ENCODE peak calls at places on chromosomes 3 and 15, in ten cellular contexts. E, K, B, T, W, L, P, V, Z and I are unnamed samples.

GRCh38 chr3:186254676-186255665 is 107.1 kb downstream of the DGKG start:
- DNase-seq in E (peak; percentile 14), K (no peak), B (no peak), T (no peak), W (peak; percentile 29), L (no peak), P (no peak), V (no peak), Z (no peak), I (peak; percentile 44)

GRCh38 chr15:98428253-98428989 is 219.9 kb upstream of the IGF1R start:
- DNase-seq in E (peak; percentile 68), K (peak; percentile 66), B (peak; percentile 72), T (peak; percentile 88), W (peak; percentile 72), L (peak; percentile 60), P (peak; percentile 76), V (peak; percentile 93), Z (peak; percentile 62), I (peak; percentile 74)

GRCh38 chr3:112333002-112333385 is at the start of gene CD200:
- DNase-seq in E (peak; percentile 68), K (peak; percentile 54), B (peak; percentile 37), T (peak; percentile 46), W (no peak), L (peak; percentile 70), P (peak; percentile 70), V (peak; percentile 89), Z (peak; percentile 89), I (peak; percentile 48)

GRCh38 chr3:123733805-123734526 is 149.1 kb upstream of the HACD2 start:
- DNase-seq in E (no peak), K (no peak), B (no peak), T (peak; percentile 89), W (peak; percentile 95), L (peak; percentile 97), P (no peak), V (no peak), Z (no peak), I (no peak)

GRCh38 chr3:88704316-88704715 is 403.1 kb upstream of the EPHA3 start:
- DNase-seq in E (no peak), K (no peak), B (no peak), T (no peak), W (no peak), L (no peak), P (no peak), V (no peak), Z (no peak), I (no peak)

GRCh38 chr3:189967254-189967865 is 153.3 kb downstream of the P3H2 start:
- DNase-seq in E (no peak), K (no peak), B (no peak), T (peak; percentile 67), W (peak; percentile 85), L (peak; percentile 44), P (no peak), V (no peak), Z (peak; percentile 57), I (peak; percentile 20)

GRCh38 chr3:88057650-88058321 is 1.0 kb downstream of the CGGBP1 start:
- DNase-seq in E (no peak), K (no peak), B (no peak), T (peak; percentile 62), W (no peak), L (peak; percentile 27), P (no peak), V (no peak), Z (peak; percentile 36), I (no peak)

GRCh38 chr15:80031841-80032240 is 27.6 kb upstream of the ZFAND6 start:
- DNase-seq in E (peak; percentile 25), K (peak; percentile 20), B (no peak), T (peak; percentile 27), W (peak; percentile 83), L (no peak), P (no peak), V (no peak), Z (no peak), I (no peak)

GRCh38 chr3:137738710-137739109 is 25.4 kb upstream of the SOX14 start:
- DNase-seq in E (no peak), K (no peak), B (no peak), T (no peak), W (no peak), L (no peak), P (no peak), V (no peak), Z (no peak), I (no peak)

GRCh38 chr3:187591051-187591450 is 79.1 kb downstream of the SST start:
- DNase-seq in E (no peak), K (no peak), B (no peak), T (no peak), W (no peak), L (no peak), P (no peak), V (no peak), Z (no peak), I (no peak)

GRCh38 chr3:146130881-146131371 is 30.1 kb downstream of the PLOD2 start:
- DNase-seq in E (no peak), K (no peak), B (no peak), T (peak; percentile 68), W (no peak), L (peak; percentile 88), P (no peak), V (no peak), Z (no peak), I (no peak)

GRCh38 chr3:170419301-170420087 is 826 bp downstream of the CLDN11 start:
- DNase-seq in E (no peak), K (peak; percentile 22), B (peak; percentile 23), T (peak; percentile 85), W (no peak), L (peak; percentile 54), P (peak; percentile 49), V (no peak), Z (peak; percentile 78), I (no peak)
- H3K4me3 ChIP-seq in E (peak overlapping the region; percentile 26), K (peak overlapping the region; percentile 57), B (peak overlapping the region; percentile 67), T (peak overlapping the region; percentile 82), W (peak overlapping the region; percentile 81), L (peak overlapping the region; percentile 79), P (peak overlapping the region; percentile 36), V (no peak overlapping the region), Z (peak overlapping the region; percentile 47), I (no peak overlapping the region)

GRCh38 chr3:193978446-193978845 is 157.5 kb upstream of the HES1 start:
- DNase-seq in E (no peak), K (no peak), B (no peak), T (no peak), W (no peak), L (peak; percentile 78), P (no peak), V (no peak), Z (no peak), I (no peak)

GRCh38 chr3:193980326-193980725 is 155.6 kb upstream of the HES1 start:
- DNase-seq in E (no peak), K (no peak), B (no peak), T (no peak), W (no peak), L (peak; percentile 73), P (no peak), V (no peak), Z (no peak), I (no peak)

GRCh38 chr3:193975072-193975535 is 160.8 kb upstream of the HES1 start:
- DNase-seq in E (no peak), K (no peak), B (no peak), T (no peak), W (no peak), L (no peak), P (no peak), V (no peak), Z (peak; percentile 94), I (peak; percentile 26)

GRCh38 chr3:193978030-193978429 is 157.9 kb upstream of the HES1 start:
- DNase-seq in E (no peak), K (no peak), B (no peak), T (no peak), W (no peak), L (no peak), P (no peak), V (no peak), Z (no peak), I (no peak)

GRCh38 chr3:193977622-193978021 is 158.3 kb upstream of the HES1 start:
- DNase-seq in E (no peak), K (no peak), B (no peak), T (no peak), W (no peak), L (no peak), P (no peak), V (no peak), Z (no peak), I (no peak)
- H3K4me1 ChIP-seq in E (peaks cover 13% of the 10 kb centered on the region), K (peaks cover 34% of the 10 kb centered on the region), B (peaks cover 9% of the 10 kb centered on the region), T (peaks cover 20% of the 10 kb centered on the region), W (peaks cover 22% of the 10 kb centered on the region), L (no peaks in the 10 kb centered on the region), P (no peaks in the 10 kb centered on the region), V (no peaks in the 10 kb centered on the region), Z (peaks cover 8% of the 10 kb centered on the region), I (peaks cover 6% of the 10 kb centered on the region)

GRCh38 chr3:14152233-14152962 is 26.0 kb downstream of the XPC start:
- DNase-seq in E (no peak), K (peak; percentile 8), B (no peak), T (no peak), W (peak; percentile 29), L (no peak), P (no peak), V (no peak), Z (no peak), I (no peak)

GRCh38 chr3:14151471-14152083 is 26.7 kb downstream of the TMEM43 start:
- DNase-seq in E (no peak), K (no peak), B (no peak), T (no peak), W (no peak), L (no peak), P (no peak), V (no peak), Z (no peak), I (no peak)

GRCh38 chr3:14150491-14151230 is 25.8 kb downstream of the TMEM43 start:
- DNase-seq in E (no peak), K (no peak), B (no peak), T (peak; percentile 58), W (no peak), L (no peak), P (no peak), V (no peak), Z (no peak), I (no peak)

GRCh38 chr3:14148041-14148985 is 23.5 kb downstream of the TMEM43 start:
- DNase-seq in E (no peak), K (peak; percentile 19), B (no peak), T (peak; percentile 37), W (no peak), L (no peak), P (no peak), V (no peak), Z (peak; percentile 94), I (peak; percentile 47)

DNA sequence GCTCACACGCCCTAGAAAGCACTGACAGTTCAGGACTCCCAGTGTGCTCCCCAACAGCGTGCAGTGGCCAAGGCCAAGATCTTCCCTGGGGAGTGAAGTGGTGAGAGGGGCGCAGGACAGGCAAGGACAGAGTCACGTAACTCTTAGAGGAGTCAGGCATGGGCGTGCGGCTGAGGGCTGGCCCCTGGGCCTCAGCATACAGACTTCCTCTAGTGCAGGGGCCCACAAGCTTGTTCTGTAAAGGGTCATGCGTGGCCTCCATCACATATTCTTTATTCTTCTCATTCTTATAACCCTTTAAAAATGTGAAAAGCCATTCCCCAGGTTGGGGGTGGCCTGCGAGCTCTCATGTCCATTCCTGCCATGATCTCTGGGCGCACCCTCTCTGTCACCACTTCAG is 25.2 kb downstream of the TMEM43 start:
- DNase-seq in E (no peak), K (peak; percentile 9), B (no peak), T (no peak), W (no peak), L (no peak), P (no peak), V (no peak), Z (no peak), I (no peak)
- H3K4me3 ChIP-seq in E (no peak overlapping the region), K (no peak overlapping the region), B (no peak overlapping the region), T (no peak overlapping the region), W (no peak overlapping the region), L (no peak overlapping the region), P (no peak overlapping the region), V (no peak overlapping the region), Z (no peak overlapping the region), I (no peak overlapping the region)

GRCh38 chr3:37909067-37909911 is 47.6 kb downstream of the CTDSPL start:
- DNase-seq in E (no peak), K (no peak), B (no peak), T (peak; percentile 23), W (peak; percentile 29), L (no peak), P (no peak), V (no peak), Z (peak; percentile 54), I (peak; percentile 17)
- H3K4me1 ChIP-seq in E (peaks cover 31% of the 10 kb centered on the region), K (peaks cover 42% of the 10 kb centered on the region), B (peaks cover 16% of the 10 kb centered on the region), T (peaks cover 28% of the 10 kb centered on the region), W (no peaks in the 10 kb centered on the region), L (peaks cover 17% of the 10 kb centered on the region), P (peaks cover 13% of the 10 kb centered on the region), V (peaks cover 13% of the 10 kb centered on the region), Z (peaks cover 6% of the 10 kb centered on the region), I (peaks cover 41% of the 10 kb centered on the region)